ENCODE peak calls at places on chromosomes 4 and X, in eight cellular contexts. B is lung; K is left ventricle myocardium inferior; A is CD8-positive, alpha-beta T cell; R is IMR-90; U is thoracic aorta; O is MM.1S; C is neural progenitor cell. E is an unnamed sample. For H3K9me3 and H3K4me1, the result is how much of the 10 kb centered on the place peaks cover.

GRCh38 chr4:173211838-173212237 is 43.2 kb downstream of the GALNT7 start:
- DNase-seq in B (no peak), K (no peak), A (no peak), R (peak), U (no peak), O (peak), C (no peak), E (peak)

GRCh38 chr4:112329672-112330372 is 32.7 kb downstream of the ALPK1 start:
- DNase-seq in B (no peak), K (no peak), A (no peak), R (no peak), U (no peak), O (no peak), C (no peak), E (no peak)

GRCh38 chrX:133523094-133523493 is 107.8 kb upstream of the GPC4 start:
- DNase-seq in B (peak), K (peak), A (no peak), R (no peak), U (no peak), O (no peak), C (no peak), E (no peak)

GRCh38 chr4:169658970-169659735 is 38.8 kb downstream of the CLCN3 start:
- DNase-seq in B (no peak), K (no peak), A (no peak), R (no peak), U (no peak), O (no peak), C (peak), E (peak)

GRCh38 chr4:80500593-80500992 is 165.1 kb downstream of the CFAP299 start:
- DNase-seq in B (no peak), K (no peak), A (no peak), R (no peak), U (no peak), O (no peak), C (no peak), E (no peak)

GRCh38 chr4:13471400-13471799 is 12.7 kb downstream of the RAB28 start:
- DNase-seq in B (no peak), K (no peak), A (no peak), R (no peak), U (no peak), O (no peak), C (no peak), E (no peak)

GRCh38 chrX:30918480-30918879 is 29.4 kb upstream of the TAB3 start:
- DNase-seq in B (no peak), K (no peak), A (no peak), R (no peak), U (no peak), O (no peak), C (no peak), E (no peak)

GRCh38 chr4:67465763-67466052 is 79.6 kb downstream of the CENPC start:
- DNase-seq in B (no peak), K (no peak), A (no peak), R (no peak), U (no peak), O (no peak), C (no peak), E (no peak)

GRCh38 chrX:50680990-50681389 is 133.0 kb downstream of the SHROOM4 start:
- DNase-seq in B (no peak), K (no peak), A (no peak), R (no peak), U (no peak), O (no peak), C (peak), E (no peak)

GRCh38 chr4:143336828-143337599 is at the start of gene GAB1:
- DNase-seq in B (peak), K (peak), A (no peak), R (peak), U (peak), O (peak), C (peak), E (peak)

GRCh38 chr4:119080721-119081541 is 54.7 kb upstream of the MYOZ2 start:
- DNase-seq in B (no peak), K (no peak), A (no peak), R (no peak), U (no peak), O (no peak), C (no peak), E (no peak)

GRCh38 chrX:139077303-139078131 is 366.0 kb upstream of the FGF13 start:
- DNase-seq in B (no peak), K (no peak), A (no peak), R (no peak), U (no peak), O (no peak), C (no peak), E (no peak)

GRCh38 chr4:56688094-56688647 is 7.1 kb upstream of the HOPX start:
- DNase-seq in B (no peak), K (no peak), A (no peak), R (no peak), U (no peak), O (no peak), C (no peak), E (no peak)
- H3K4me3 ChIP-seq in B (no peak), K (no peak), A (no peak), R (no peak), U (no peak), O (no peak), C (no peak), E (no peak)

GRCh38 chrX:346034-346813 is 27.6 kb upstream of the GTPBP6 start:
- DNase-seq in B (no peak), K (peak), A (no peak), R (no peak), U (no peak), O (no peak), C (no peak), E (no peak)
- H3K9me3 ChIP-seq in B (under half), K (under half), A (under half), R (under half), U (under half), O (under half), C (under half), E (under half)

GRCh38 chr4:158791588-158791987 is 22.8 kb downstream of the FNIP2 start:
- DNase-seq in B (no peak), K (no peak), A (no peak), R (no peak), U (no peak), O (no peak), C (no peak), E (no peak)

GRCh38 chr4:158786155-158786581 is 17.3 kb downstream of the FNIP2 start:
- DNase-seq in B (no peak), K (no peak), A (no peak), R (peak), U (no peak), O (no peak), C (no peak), E (no peak)

GRCh38 chr4:158789853-158790252 is 21.0 kb downstream of the FNIP2 start:
- DNase-seq in B (no peak), K (no peak), A (no peak), R (no peak), U (no peak), O (no peak), C (no peak), E (no peak)

GRCh38 chr4:158788608-158789007 is 19.8 kb downstream of the FNIP2 start:
- DNase-seq in B (no peak), K (no peak), A (no peak), R (no peak), U (no peak), O (no peak), C (no peak), E (no peak)

DNA sequence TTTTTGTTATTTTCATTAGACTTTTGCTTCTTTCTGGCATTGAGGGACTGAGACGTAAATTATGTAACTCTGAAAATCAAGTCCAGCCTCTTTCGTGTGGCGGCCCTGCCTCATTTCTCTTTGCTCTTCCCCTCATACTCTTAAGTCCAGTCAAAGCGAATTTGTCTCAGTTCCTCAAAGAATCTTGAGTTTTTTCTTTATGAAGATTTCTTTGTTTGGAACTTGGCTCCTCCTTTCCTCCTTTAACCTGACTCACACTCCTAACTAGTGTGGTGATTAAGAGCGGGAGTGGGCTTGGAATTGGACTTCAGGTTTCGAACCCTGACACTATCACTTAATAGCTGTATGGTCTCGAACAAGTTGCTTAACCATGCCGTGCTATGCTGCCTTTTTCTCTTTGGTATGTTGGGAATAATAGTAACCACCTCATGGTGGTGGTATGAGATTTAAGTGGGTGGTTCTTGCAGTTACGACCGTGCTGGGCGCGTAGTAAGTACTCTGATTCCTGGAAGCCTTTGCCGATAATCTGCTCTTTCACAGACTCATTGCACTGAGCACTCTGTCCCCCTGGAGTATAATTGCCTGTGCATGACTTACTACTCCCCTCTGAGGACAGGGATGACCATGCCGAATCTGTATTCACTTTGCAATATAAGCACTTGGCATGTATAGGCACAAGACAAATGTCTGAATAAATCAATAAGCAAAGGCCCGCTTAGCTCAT is 19.1 kb downstream of the FNIP2 start:
- DNase-seq in B (no peak), K (no peak), A (no peak), R (no peak), U (no peak), O (no peak), C (peak), E (no peak)
- H3K4me1 ChIP-seq in B (under half), K (half or more), A (under half), R (under half), U (half or more), O (under half), C (under half), E (half or more)

GRCh38 chrX:152872522-152872921 is 25.3 kb upstream of the ZNF185 start:
- DNase-seq in B (no peak), K (no peak), A (no peak), R (no peak), U (no peak), O (no peak), C (no peak), E (no peak)

GRCh38 chrX:152869972-152870371 is 27.9 kb upstream of the ZNF185 start:
- DNase-seq in B (no peak), K (no peak), A (no peak), R (no peak), U (no peak), O (no peak), C (no peak), E (no peak)

GRCh38 chrX:152871260-152871659 is 26.6 kb upstream of the ZNF185 start:
- DNase-seq in B (no peak), K (no peak), A (no peak), R (no peak), U (no peak), O (no peak), C (no peak), E (no peak)

GRCh38 chrX:152876931-152877840 is 20.7 kb upstream of the ZNF185 start:
- DNase-seq in B (no peak), K (no peak), A (no peak), R (no peak), U (no peak), O (no peak), C (no peak), E (no peak)

DNA sequence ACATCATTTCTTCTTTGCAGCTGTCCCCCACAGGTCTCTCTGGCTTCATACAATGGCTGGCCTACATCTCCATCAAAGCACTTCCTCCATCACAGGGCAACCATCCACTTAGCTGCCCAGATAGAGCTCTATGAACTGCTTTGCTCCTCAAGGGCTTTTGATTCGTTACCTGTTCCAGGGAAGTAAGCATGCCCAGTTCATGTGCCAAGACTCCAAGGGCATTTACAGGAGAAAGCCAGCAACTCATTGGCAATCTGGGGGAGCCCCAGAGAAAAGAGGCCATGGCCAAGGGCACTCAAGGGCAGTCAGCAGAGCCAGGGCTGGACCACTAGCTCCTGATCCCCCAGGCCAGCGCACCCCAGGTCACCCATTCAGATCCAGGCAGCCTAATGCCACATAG is 24.5 kb upstream of the ZNF185 start:
- DNase-seq in B (no peak), K (no peak), A (no peak), R (no peak), U (no peak), O (no peak), C (no peak), E (no peak)
- H3K4me3 ChIP-seq in B (no peak), K (no peak), A (no peak), R (no peak), U (no peak), O (no peak), C (no peak), E (no peak)

GRCh38 chr4:8494983-8495548 is 54.5 kb downstream of the TRMT44 start:
- DNase-seq in B (no peak), K (no peak), A (no peak), R (no peak), U (no peak), O (no peak), C (no peak), E (no peak)

GRCh38 chr4:8494218-8494617 is 53.6 kb downstream of the TRMT44 start:
- DNase-seq in B (no peak), K (no peak), A (no peak), R (no peak), U (no peak), O (no peak), C (no peak), E (no peak)

GRCh38 chr4:8497762-8498161 is 57.2 kb downstream of the TRMT44 start:
- DNase-seq in B (no peak), K (no peak), A (no peak), R (no peak), U (no peak), O (no peak), C (no peak), E (no peak)

GRCh38 chr4:8495803-8496202 is 55.2 kb downstream of the TRMT44 start:
- DNase-seq in B (no peak), K (no peak), A (no peak), R (no peak), U (no peak), O (no peak), C (no peak), E (no peak)

DNA sequence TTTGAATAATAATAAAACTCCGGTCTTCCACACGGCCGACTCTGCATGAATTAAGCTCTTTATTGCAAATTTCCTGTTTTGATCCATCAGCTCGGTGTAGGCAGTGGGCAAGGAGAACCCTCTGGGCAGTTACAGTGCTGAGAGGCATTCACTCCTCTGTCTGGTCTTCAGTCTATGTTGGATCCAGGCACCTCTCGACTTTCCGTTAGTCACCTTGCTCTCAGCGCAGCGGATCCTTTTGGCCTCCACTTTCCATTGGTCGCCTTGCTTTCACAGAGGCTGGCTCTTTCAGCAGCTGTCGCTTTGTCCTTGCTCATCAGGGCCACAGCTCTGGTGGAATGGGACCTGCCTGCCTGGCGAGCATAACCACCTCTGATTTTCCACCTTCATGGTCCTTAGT is 52.9 kb downstream of the TRMT44 start:
- DNase-seq in B (no peak), K (no peak), A (no peak), R (no peak), U (no peak), O (no peak), C (no peak), E (no peak)
- H3K9me3 ChIP-seq in B (under half), K (under half), A (under half), R (under half), U (under half), O (under half), C (under half), E (under half)

DNA sequence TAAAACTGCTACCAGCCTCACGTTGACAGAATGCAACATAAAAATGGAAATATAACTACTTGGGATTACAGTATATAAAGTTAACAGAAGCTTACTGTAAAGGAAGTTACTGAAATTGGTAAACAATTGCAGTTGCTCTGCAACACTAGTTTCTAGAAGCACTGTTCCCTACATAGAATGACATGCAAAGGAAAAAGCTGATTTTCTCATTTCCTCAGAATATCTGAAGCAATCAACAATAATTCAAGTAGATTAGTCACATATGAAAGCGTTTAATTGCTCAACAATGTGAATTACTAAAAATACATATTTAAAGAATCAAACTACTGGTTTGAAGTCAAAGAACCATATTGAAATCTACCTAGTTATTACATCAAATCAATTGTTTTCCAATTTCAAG is 31.8 kb downstream of the PDGFC start:
- DNase-seq in B (no peak), K (no peak), A (no peak), R (no peak), U (no peak), O (no peak), C (no peak), E (peak)
- H3K4me1 ChIP-seq in B (under half), K (under half), A (under half), R (under half), U (half or more), O (under half), C (under half), E (under half)

DNA sequence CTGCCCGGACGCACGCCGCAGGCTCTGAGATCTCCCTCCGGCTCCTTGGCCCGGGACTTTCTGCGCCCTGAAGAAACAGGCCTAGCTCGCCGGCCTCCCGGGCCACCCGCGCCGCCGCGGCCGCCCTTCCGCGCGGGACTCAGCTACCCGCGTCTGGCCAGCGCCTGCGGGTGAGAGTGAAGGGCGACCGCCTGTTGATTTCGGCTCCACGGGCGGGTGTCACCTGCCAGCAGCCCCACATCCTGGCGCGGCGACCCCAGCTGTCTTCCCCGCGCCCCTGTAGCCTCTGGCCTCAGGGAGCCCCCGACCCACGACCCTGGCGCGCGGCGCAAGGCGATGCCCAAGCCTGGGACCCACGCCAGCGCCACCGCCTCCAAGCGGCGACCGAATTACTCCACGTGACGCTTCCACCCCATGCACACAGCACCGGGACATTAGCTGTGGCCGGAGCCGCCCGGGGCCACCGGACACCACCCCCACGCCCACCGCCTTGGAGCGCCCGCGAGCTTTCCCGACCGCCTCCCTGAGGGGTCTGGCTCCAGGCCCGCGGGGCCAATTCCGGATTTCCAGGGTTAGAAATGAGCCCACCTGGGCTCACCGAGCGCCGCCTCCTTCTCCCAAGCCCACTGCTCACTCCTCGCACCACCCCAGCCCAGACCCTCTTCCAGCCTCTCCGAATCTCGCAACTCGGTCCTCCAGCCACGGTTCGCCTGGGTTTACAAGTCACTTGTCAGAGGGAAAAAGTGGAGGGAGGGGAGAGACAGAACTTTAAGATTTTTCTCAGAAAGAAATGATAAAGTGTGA is 10.2 kb downstream of the ARX start:
- DNase-seq in B (no peak), K (no peak), A (no peak), R (no peak), U (no peak), O (no peak), C (peak), E (peak)
- H3K4me3 ChIP-seq in B (no peak), K (peak), A (no peak), R (peak), U (peak), O (no peak), C (peak), E (no peak)

DNA sequence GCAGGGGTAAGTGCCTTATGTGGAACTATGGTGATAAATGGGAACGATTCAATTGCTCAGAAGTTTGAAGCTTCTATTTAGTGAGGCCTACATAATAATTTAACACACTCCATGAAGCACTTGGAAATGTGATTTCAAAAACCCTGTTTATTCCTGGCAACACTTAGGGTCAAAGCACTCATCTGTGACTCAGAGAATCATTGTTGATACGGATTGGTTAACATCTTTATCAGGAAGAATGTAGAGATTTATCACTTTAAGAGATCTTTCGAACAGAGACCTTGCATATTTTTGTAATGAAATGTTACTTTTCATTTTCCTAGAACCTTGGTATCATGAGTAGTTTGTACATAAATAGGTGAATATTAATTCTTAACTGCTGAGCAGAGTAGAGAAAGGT is 269.1 kb upstream of the SLIT2 start:
- DNase-seq in B (no peak), K (no peak), A (no peak), R (peak), U (no peak), O (no peak), C (no peak), E (peak)
- H3K9me3 ChIP-seq in B (under half), K (under half), A (under half), R (under half), U (under half), O (under half), C (under half), E (under half)

DNA sequence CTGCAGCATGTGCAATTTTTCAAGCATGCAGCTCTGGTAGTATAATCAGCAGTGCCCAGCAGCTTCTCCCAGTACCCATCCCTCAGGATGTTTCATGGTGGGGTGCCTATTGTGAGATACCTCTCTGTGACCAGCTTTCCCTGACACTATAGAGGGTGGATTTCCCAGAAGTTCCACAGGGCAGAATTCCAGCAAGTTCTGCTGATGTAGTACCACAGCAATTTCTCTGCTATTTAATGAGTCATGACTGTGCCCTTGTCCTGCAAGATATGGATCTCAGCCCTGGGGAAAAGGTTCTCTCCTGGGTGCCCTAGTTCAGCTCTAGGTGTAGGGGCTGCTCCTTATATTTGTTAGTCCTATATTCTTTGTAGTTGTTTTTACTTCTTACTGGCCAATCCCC is 174.8 kb downstream of the ENOX2 start:
- DNase-seq in B (no peak), K (no peak), A (no peak), R (peak), U (no peak), O (no peak), C (no peak), E (peak)
- H3K4me1 ChIP-seq in B (under half), K (under half), A (under half), R (under half), U (under half), O (under half), C (under half), E (under half)

GRCh38 chr4:76641758-76642157 is 206.7 kb downstream of the SHROOM3 start:
- DNase-seq in B (no peak), K (no peak), A (no peak), R (no peak), U (no peak), O (no peak), C (no peak), E (no peak)
- H3K4me3 ChIP-seq in B (no peak), K (no peak), A (no peak), R (no peak), U (no peak), O (no peak), C (no peak), E (no peak)